ENCODE peak calls at places on chromosomes 11 and 22, in five cellular contexts. V is kidney epithelial cell, X is PC-3, H is AG04450, U is fibroblast of mammary gland. G is an unnamed sample.

GRCh38 chr11:44892843-44893242 is 57.8 kb downstream of the TP53I11 start:
- DNase-seq in U (no peak), V (no peak), H (no peak), X (no peak), G (no peak)

GRCh38 chr22:27327981-27328721 is 473.4 kb downstream of the MN1 start:
- DNase-seq in V (no peak), X (no peak), U (no peak), H (no peak), G (no peak)

GRCh38 chr11:7892059-7892699 is 38.9 kb downstream of the OR10A6 start:
- DNase-seq in H (peak), V (no peak), U (peak), X (peak), G (no peak)

GRCh38 chr11:124481365-124482323 is 36.1 kb upstream of the OR8B8 start:
- DNase-seq in X (peak), H (peak), U (peak), V (no peak), G (no peak)

GRCh38 chr11:31110825-31111224 is 258.7 kb downstream of the DCDC1 start:
- DNase-seq in V (no peak), X (no peak), U (no peak), H (no peak), G (no peak)

GRCh38 chr11:63020671-63021255 is 5.1 kb upstream of the SLC22A8 start:
- DNase-seq in V (no peak), X (peak), H (no peak), U (no peak), G (no peak)

GRCh38 chr11:33718441-33718840 is 17.8 kb downstream of the CD59 start:
- DNase-seq in X (no peak), U (no peak), H (no peak), V (no peak), G (no peak)

GRCh38 chr11:17328856-17329490 is 22.6 kb upstream of the NCR3LG1 start:
- DNase-seq in U (no peak), X (no peak), H (no peak), V (no peak), G (peak)

GRCh38 chr11:5690216-5690615 is 626 bp downstream of the TRIM22 start:
- DNase-seq in H (no peak), U (peak), X (no peak), V (no peak), G (no peak)

GRCh38 chr11:13140028-13140870 is 131.1 kb downstream of the RASSF10 start:
- DNase-seq in V (peak), X (peak), U (peak), H (no peak), G (peak)

GRCh38 chr11:13134886-13135285 is 125.8 kb downstream of the RASSF10 start:
- DNase-seq in U (no peak), V (no peak), H (no peak), X (no peak), G (no peak)

GRCh38 chr11:120235024-120235628 is 4.8 kb upstream of the POU2F3 start:
- DNase-seq in X (peak), V (no peak), H (no peak), U (peak), G (peak)

GRCh38 chr11:72598901-72599300 is 75.3 kb downstream of the PDE2A start:
- DNase-seq in H (no peak), V (no peak), U (peak), X (peak), G (peak)

GRCh38 chr11:18853086-18853720 is 61.6 kb upstream of the PTPN5 start:
- DNase-seq in X (peak), V (peak), U (peak), H (no peak), G (peak)

GRCh38 chr22:49667236-49667635 is 160.4 kb downstream of the BRD1 start:
- DNase-seq in U (no peak), V (no peak), X (no peak), H (no peak), G (peak)

GRCh38 chr11:94751806-94752205 is 16.4 kb upstream of the AMOTL1 start:
- DNase-seq in X (peak), U (no peak), V (no peak), H (no peak), G (no peak)

GRCh38 chr22:49218142-49218541 is 609.5 kb downstream of the BRD1 start:
- DNase-seq in V (no peak), U (no peak), H (no peak), X (no peak), G (no peak)

GRCh38 chr11:116876656-116877055 is 39.2 kb upstream of the APOA1 start:
- DNase-seq in U (no peak), V (no peak), X (no peak), H (no peak), G (no peak)

GRCh38 chr11:44633641-44634040 is 68.2 kb downstream of the CD82 start:
- DNase-seq in H (no peak), U (no peak), V (no peak), X (no peak), G (no peak)

GRCh38 chr11:79471071-79471470 is 30.2 kb upstream of the TENM4 start:
- DNase-seq in U (no peak), V (no peak), H (no peak), X (peak), G (no peak)

GRCh38 chr22:40434745-40435144 is 64.4 kb downstream of the SGSM3 start:
- DNase-seq in X (no peak), H (no peak), V (no peak), U (no peak), G (no peak)

GRCh38 chr11:66328307-66329144 is 7.7 kb downstream of the RIN1 start:
- DNase-seq in U (peak), X (peak), H (no peak), V (no peak), G (peak)

GRCh38 chr11:11798586-11799438 is 43.0 kb upstream of the USP47 start:
- DNase-seq in U (peak), X (peak), V (peak), H (peak), G (peak)

GRCh38 chr11:1109101-1109917 is 34.6 kb downstream of the MUC2 start:
- DNase-seq in U (no peak), H (no peak), X (no peak), V (no peak), G (no peak)

GRCh38 chr22:21916309-21916918 is 36.2 kb downstream of the PPM1F start:
- DNase-seq in H (no peak), U (no peak), X (no peak), V (no peak), G (no peak)

GRCh38 chr11:126791446-126791845 is 209.1 kb downstream of the KIRREL3 start:
- DNase-seq in V (no peak), U (no peak), X (no peak), H (no peak), G (no peak)

GRCh38 chr11:4027746-4028145 is 66.9 kb upstream of the RRM1 start:
- DNase-seq in X (no peak), H (no peak), V (no peak), U (no peak), G (no peak)

GRCh38 chr11:1108246-1108900 is 33.7 kb downstream of the MUC2 start:
- DNase-seq in H (no peak), X (no peak), V (no peak), U (no peak), G (no peak)

GRCh38 chr11:68977781-68978625 is 2.8 kb downstream of the MRGPRD start:
- DNase-seq in X (no peak), U (no peak), H (no peak), V (no peak), G (peak)

GRCh38 chr22:49903322-49904039 is 14.8 kb downstream of the ALG12 start:
- DNase-seq in U (no peak), V (no peak), X (no peak), H (no peak), G (no peak)

GRCh38 chr22:30606455-30607299 is at the start of gene TCN2:
- DNase-seq in X (peak), H (no peak), U (peak), V (peak), G (peak)

GRCh38 chr11:128717581-128717980 is 23.7 kb downstream of the FLI1 start:
- DNase-seq in X (no peak), H (no peak), U (no peak), V (no peak), G (no peak)
- H3K4me3 ChIP-seq in X (no peak), H (no peak), U (no peak), V (no peak), G (no peak)

GRCh38 chr11:90512846-90513245 is 290.0 kb upstream of the CHORDC1 start:
- DNase-seq in U (no peak), X (no peak), V (no peak), H (no peak), G (no peak)
- H3K4me3 ChIP-seq in U (no peak), X (no peak), V (no peak), H (no peak), G (no peak)

DNA sequence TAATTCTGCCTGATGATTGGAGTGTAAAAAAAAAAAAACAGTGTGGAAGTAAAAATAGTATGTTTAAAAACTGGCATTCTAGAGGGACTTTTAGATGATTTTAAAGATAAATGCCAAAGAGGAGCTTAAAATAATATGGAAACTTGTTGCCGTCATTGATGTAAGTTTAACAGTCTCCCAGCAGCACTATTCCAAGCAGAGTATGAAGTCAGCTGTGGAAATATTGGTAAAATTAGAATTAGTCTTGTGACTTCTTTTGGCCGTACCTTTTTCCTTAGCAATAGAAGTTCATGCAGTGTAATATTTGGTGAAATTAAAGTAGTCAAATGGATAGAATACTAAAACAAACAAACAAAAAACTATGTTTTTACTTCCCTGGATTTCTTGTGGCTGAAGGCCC is 134.9 kb downstream of the METTL15 start:
- DNase-seq in H (no peak), V (no peak), U (peak), X (no peak), G (no peak)
- H3K4me3 ChIP-seq in H (no peak), V (no peak), U (no peak), X (no peak), G (no peak)

GRCh38 chr11:57222239-57222638 is 14.8 kb downstream of the APLNR start:
- DNase-seq in V (no peak), H (no peak), X (no peak), U (no peak), G (no peak)
- H3K4me3 ChIP-seq in V (no peak), H (no peak), X (no peak), U (no peak), G (no peak)